ENCODE peak calls at places on chromosomes 6 and 20, in nine cellular contexts. V is left lung; S is pancreas; D is breast epithelium; U is aorta; P is naive thymus-derived CD4-positive, alpha-beta T cell; O is heart right ventricle; G is Panc1; Y is GM23248. M is an unnamed sample. For H3K4me1, the result is how much of the 10 kb centered on the place peaks cover.

GRCh38 chr6:106037060-106037459 is 49.1 kb upstream of the PRDM1 start:
- DNase-seq in V (no peak), S (no peak), D (no peak), U (no peak), P (no peak), O (no peak), G (no peak), Y (peak), M (peak)

GRCh38 chr6:140071601-140072062 is 697.2 kb upstream of the CITED2 start:
- DNase-seq in V (no peak), S (no peak), D (no peak), U (no peak), P (no peak), O (no peak), G (no peak), Y (peak), M (peak)

GRCh38 chr20:61830241-61830930 is 235.3 kb downstream of the TAF4 start:
- DNase-seq in V (no peak), S (no peak), D (no peak), U (no peak), P (no peak), O (no peak), G (no peak), Y (no peak), M (no peak)

GRCh38 chr20:44955270-44955669 is 4.9 kb downstream of the TOMM34 start:
- DNase-seq in V (no peak), S (no peak), D (no peak), U (no peak), P (no peak), O (no peak), G (no peak), Y (no peak), M (no peak)

GRCh38 chr6:157246048-157246630 is 77.2 kb downstream of the TMEM242 start:
- DNase-seq in V (no peak), S (no peak), D (no peak), U (peak), P (no peak), O (no peak), G (no peak), Y (peak), M (no peak)

GRCh38 chr20:48008850-48009535 is 223.7 kb upstream of the SULF2 start:
- DNase-seq in V (no peak), S (no peak), D (no peak), U (no peak), P (no peak), O (no peak), G (no peak), Y (peak), M (no peak)

GRCh38 chr6:57106990-57107389 is 17.0 kb downstream of the ZNF451 start:
- DNase-seq in V (no peak), S (no peak), D (no peak), U (no peak), P (no peak), O (no peak), G (no peak), Y (no peak), M (no peak)

GRCh38 chr6:156832166-156832743 is 55.1 kb downstream of the ARID1B start:
- DNase-seq in V (no peak), S (peak), D (no peak), U (no peak), P (no peak), O (peak), G (no peak), Y (peak), M (peak)

GRCh38 chr6:166903500-166903899 is 52.9 kb downstream of the RNASET2 start:
- DNase-seq in V (no peak), S (no peak), D (no peak), U (no peak), P (no peak), O (no peak), G (no peak), Y (no peak), M (no peak)

GRCh38 chr6:36249010-36249409 is 20.9 kb upstream of the PNPLA1 start:
- DNase-seq in V (no peak), S (no peak), D (no peak), U (no peak), P (no peak), O (no peak), G (no peak), Y (peak), M (peak)

GRCh38 chr6:1612902-1613301 is 3.2 kb downstream of the FOXC1 start:
- DNase-seq in V (no peak), S (no peak), D (no peak), U (no peak), P (no peak), O (no peak), G (no peak), Y (peak), M (peak)

GRCh38 chr20:38962898-38963484 is 847 bp downstream of the DHX35 start:
- DNase-seq in V (no peak), S (no peak), D (no peak), U (no peak), P (no peak), O (no peak), G (no peak), Y (peak), M (no peak)

GRCh38 chr6:44522871-44523270 is 135.4 kb downstream of the CDC5L start:
- DNase-seq in V (no peak), S (no peak), D (no peak), U (no peak), P (no peak), O (no peak), G (no peak), Y (no peak), M (no peak)

GRCh38 chr20:51666126-51666525 is 102.1 kb downstream of the ATP9A start:
- DNase-seq in V (no peak), S (no peak), D (no peak), U (no peak), P (no peak), O (no peak), G (no peak), Y (no peak), M (peak)

GRCh38 chr6:167758309-167759023 is 68.2 kb upstream of the AFDN start:
- DNase-seq in V (no peak), S (no peak), D (no peak), U (peak), P (no peak), O (no peak), G (no peak), Y (no peak), M (no peak)

GRCh38 chr6:14129572-14129971 is 12.0 kb downstream of the CD83 start:
- DNase-seq in V (no peak), S (peak), D (no peak), U (no peak), P (peak), O (peak), G (no peak), Y (peak), M (peak)

GRCh38 chr6:20564777-20565176 is 30.5 kb downstream of the CDKAL1 start:
- DNase-seq in V (no peak), S (no peak), D (no peak), U (no peak), P (no peak), O (no peak), G (no peak), Y (no peak), M (no peak)

GRCh38 chr6:156450421-156450820 is 326.8 kb upstream of the ARID1B start:
- DNase-seq in V (no peak), S (no peak), D (no peak), U (no peak), P (no peak), O (no peak), G (no peak), Y (no peak), M (no peak)

DNA sequence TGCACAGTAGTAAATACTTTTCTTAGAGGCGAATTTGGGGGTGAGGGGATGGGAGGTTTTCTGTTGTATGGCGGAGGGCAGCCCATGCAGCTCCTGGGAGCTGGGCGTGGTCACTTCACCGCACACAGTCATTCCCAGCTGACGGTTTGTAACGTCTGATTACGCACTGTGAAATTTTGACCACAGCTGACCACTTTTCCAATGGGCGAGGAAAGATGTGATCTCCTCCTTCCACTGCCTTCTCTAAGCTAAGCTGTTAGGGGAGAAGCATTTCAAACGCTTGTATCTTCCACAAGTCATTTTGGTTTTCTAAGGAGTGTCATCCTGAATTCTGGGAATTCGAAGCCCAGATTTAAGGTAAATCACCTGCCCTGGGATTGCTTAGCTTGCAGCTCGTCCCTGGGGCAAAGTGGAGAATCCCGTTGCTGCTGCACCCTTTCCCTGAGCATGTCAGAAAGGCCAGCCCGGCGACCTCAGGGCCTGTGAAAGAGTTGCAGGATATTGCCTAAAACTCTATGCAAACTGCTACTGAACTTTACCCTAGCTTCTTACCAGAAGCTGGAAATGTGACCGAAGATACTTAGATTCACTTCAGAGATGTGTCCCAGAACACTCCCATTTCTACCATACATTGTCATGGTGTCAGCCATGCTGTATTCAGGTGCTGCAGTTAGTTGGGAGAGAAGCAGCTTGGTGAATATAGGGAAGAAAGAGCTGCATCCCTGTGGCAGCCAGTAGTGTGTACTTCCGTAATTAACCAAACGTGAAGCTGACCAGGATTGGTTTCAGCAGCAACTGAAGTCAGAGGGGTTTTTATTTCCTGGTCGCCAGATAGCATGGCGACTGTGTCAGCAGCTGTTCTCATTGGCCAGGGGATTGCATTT is 58.9 kb downstream of the RREB1 start:
- DNase-seq in V (no peak), S (no peak), D (no peak), U (no peak), P (no peak), O (no peak), G (no peak), Y (no peak), M (no peak)
- H3K4me1 ChIP-seq in V (under half), S (half or more), D (under half), U (under half), P (under half), O (half or more), G (under half), Y (under half), M (under half)

GRCh38 chr6:119171864-119172588 is 93.6 kb upstream of the FAM184A start:
- DNase-seq in V (no peak), S (no peak), D (no peak), U (no peak), P (no peak), O (no peak), G (no peak), Y (no peak), M (no peak)

GRCh38 chr6:119170427-119171407 is 92.3 kb upstream of the FAM184A start:
- DNase-seq in V (no peak), S (no peak), D (no peak), U (no peak), P (no peak), O (no peak), G (no peak), Y (no peak), M (no peak)

GRCh38 chr6:119172813-119173212 is 94.3 kb upstream of the FAM184A start:
- DNase-seq in V (no peak), S (no peak), D (no peak), U (no peak), P (no peak), O (no peak), G (no peak), Y (peak), M (peak)

GRCh38 chr6:119173249-119174084 is 95.0 kb upstream of the FAM184A start:
- DNase-seq in V (no peak), S (no peak), D (no peak), U (no peak), P (no peak), O (no peak), G (no peak), Y (no peak), M (no peak)

DNA sequence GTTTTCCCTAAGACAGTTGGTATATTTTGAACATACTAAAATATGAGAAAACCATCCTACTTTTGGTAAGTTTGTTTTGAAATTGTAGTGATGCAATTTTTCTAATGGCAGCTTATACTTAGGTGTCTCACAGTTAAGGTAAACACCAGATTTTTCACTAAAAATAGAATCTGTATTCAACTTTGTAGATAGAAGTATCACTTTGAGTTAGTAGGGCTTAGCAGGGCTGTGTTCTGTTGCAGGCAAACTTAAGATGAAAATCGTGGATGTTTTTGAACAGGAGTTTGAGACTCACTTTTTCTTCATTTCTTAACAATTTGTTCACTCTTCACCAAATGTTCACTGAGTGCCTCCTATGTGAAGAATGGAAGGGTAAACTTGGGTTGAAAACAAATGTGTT is 93.0 kb upstream of the FAM184A start:
- DNase-seq in V (no peak), S (no peak), D (no peak), U (no peak), P (no peak), O (no peak), G (no peak), Y (no peak), M (no peak)
- H3K4me1 ChIP-seq in V (under half), S (under half), D (under half), U (under half), P (under half), O (under half), G (under half), Y (under half), M (under half)

GRCh38 chr20:25051386-25052155 is 6.4 kb downstream of the ACSS1 start:
- DNase-seq in V (peak), S (no peak), D (no peak), U (no peak), P (no peak), O (no peak), G (no peak), Y (no peak), M (no peak)
- H3K4me1 ChIP-seq in V (under half), S (half or more), D (under half), U (under half), P (under half), O (half or more), G (under half), Y (under half), M (under half)

GRCh38 chr20:36470482-36471062 is 70.7 kb upstream of the MYL9 start:
- DNase-seq in V (no peak), S (no peak), D (no peak), U (no peak), P (no peak), O (no peak), G (no peak), Y (no peak), M (no peak)

GRCh38 chr20:36474563-36474962 is 66.8 kb upstream of the MYL9 start:
- DNase-seq in V (no peak), S (peak), D (no peak), U (no peak), P (no peak), O (no peak), G (no peak), Y (no peak), M (no peak)

GRCh38 chr20:36472656-36473071 is 68.7 kb upstream of the MYL9 start:
- DNase-seq in V (no peak), S (peak), D (peak), U (peak), P (peak), O (peak), G (no peak), Y (peak), M (peak)

GRCh38 chr20:36471885-36472642 is 69.3 kb upstream of the MYL9 start:
- DNase-seq in V (no peak), S (no peak), D (no peak), U (no peak), P (no peak), O (no peak), G (no peak), Y (no peak), M (no peak)

GRCh38 chr20:36473164-36473563 is 68.2 kb upstream of the MYL9 start:
- DNase-seq in V (no peak), S (no peak), D (no peak), U (no peak), P (no peak), O (no peak), G (no peak), Y (no peak), M (no peak)
- H3K4me1 ChIP-seq in V (under half), S (half or more), D (under half), U (under half), P (under half), O (half or more), G (under half), Y (half or more), M (under half)